ENCODE peak calls at places on chromosomes 16 and 17, in ten cellular contexts. One of them, this sample, is unnamed.

GRCh38 chr17:63399856-63400255 is 46.2 kb downstream of the CYB561 start:
- DNase-seq in stomach: peak; percentile 40
- DNase-seq in breast epithelium: no peak
- DNase-seq in uterus: peak; percentile 32
- DNase-seq in tibial nerve: no peak
- DNase-seq in K562: no peak
- DNase-seq in body of pancreas: peak; percentile 28
- DNase-seq in A549: no peak
- DNase-seq in adrenal gland: peak; percentile 54
- DNase-seq in prostate gland: no peak
- DNase-seq in this sample: no peak

GRCh38 chr16:75225092-75225491 is 6.3 kb downstream of the CTRB1 start:
- DNase-seq in adrenal gland: no peak
- DNase-seq in K562: no peak
- DNase-seq in uterus: no peak
- DNase-seq in stomach: no peak
- DNase-seq in breast epithelium: no peak
- DNase-seq in prostate gland: no peak
- DNase-seq in body of pancreas: peak; percentile 72
- DNase-seq in A549: no peak
- DNase-seq in tibial nerve: no peak
- DNase-seq in this sample: no peak

GRCh38 chr17:60079401-60079861 is 710 bp upstream of the HEATR6 start:
- DNase-seq in K562: peak; percentile 25
- DNase-seq in breast epithelium: no peak
- DNase-seq in stomach: no peak
- DNase-seq in tibial nerve: no peak
- DNase-seq in uterus: no peak
- DNase-seq in adrenal gland: peak; percentile 19
- DNase-seq in A549: peak; percentile 26
- DNase-seq in prostate gland: no peak
- DNase-seq in body of pancreas: peak; percentile 7
- DNase-seq in this sample: no peak

GRCh38 chr16:27431773-27432599 is 30.0 kb downstream of the IL21R start:
- DNase-seq in breast epithelium: no peak
- DNase-seq in A549: no peak
- DNase-seq in prostate gland: no peak
- DNase-seq in uterus: no peak
- DNase-seq in adrenal gland: no peak
- DNase-seq in body of pancreas: no peak
- DNase-seq in K562: no peak
- DNase-seq in stomach: peak; percentile 21
- DNase-seq in tibial nerve: no peak
- DNase-seq in this sample: peak; percentile 34

GRCh38 chr17:54899721-54900456 is 763 bp upstream of the TOM1L1 start:
- DNase-seq in stomach: no peak
- DNase-seq in uterus: no peak
- DNase-seq in prostate gland: no peak
- DNase-seq in adrenal gland: no peak
- DNase-seq in K562: peak; percentile 51
- DNase-seq in tibial nerve: no peak
- DNase-seq in body of pancreas: peak; percentile 25
- DNase-seq in breast epithelium: no peak
- DNase-seq in A549: no peak
- DNase-seq in this sample: no peak

GRCh38 chr17:6684881-6685767 is 28.0 kb downstream of the SLC13A5 start:
- DNase-seq in stomach: no peak
- DNase-seq in breast epithelium: no peak
- DNase-seq in uterus: no peak
- DNase-seq in K562: no peak
- DNase-seq in adrenal gland: no peak
- DNase-seq in tibial nerve: no peak
- DNase-seq in A549: no peak
- DNase-seq in body of pancreas: no peak
- DNase-seq in prostate gland: no peak
- DNase-seq in this sample: no peak

GRCh38 chr17:15404116-15404730 is 62.8 kb upstream of the TEKT3 start:
- DNase-seq in prostate gland: no peak
- DNase-seq in adrenal gland: no peak
- DNase-seq in tibial nerve: no peak
- DNase-seq in stomach: no peak
- DNase-seq in uterus: no peak
- DNase-seq in K562: no peak
- DNase-seq in body of pancreas: no peak
- DNase-seq in breast epithelium: no peak
- DNase-seq in A549: no peak
- DNase-seq in this sample: no peak

GRCh38 chr16:12257926-12258561 is 281.5 kb downstream of the SNX29 start:
- DNase-seq in adrenal gland: no peak
- DNase-seq in prostate gland: no peak
- DNase-seq in tibial nerve: no peak
- DNase-seq in K562: peak; percentile 40
- DNase-seq in stomach: no peak
- DNase-seq in breast epithelium: no peak
- DNase-seq in uterus: no peak
- DNase-seq in body of pancreas: peak; percentile 33
- DNase-seq in A549: no peak
- DNase-seq in this sample: no peak

GRCh38 chr16:84518804-84519341 is 14.4 kb upstream of the MEAK7 start:
- DNase-seq in prostate gland: no peak
- DNase-seq in A549: no peak
- DNase-seq in adrenal gland: no peak
- DNase-seq in breast epithelium: no peak
- DNase-seq in stomach: no peak
- DNase-seq in uterus: no peak
- DNase-seq in tibial nerve: no peak
- DNase-seq in body of pancreas: peak; percentile 42
- DNase-seq in K562: no peak
- DNase-seq in this sample: peak; percentile 77

GRCh38 chr17:73681946-73682345 is 37.7 kb upstream of the SDK2 start:
- DNase-seq in K562: no peak
- DNase-seq in breast epithelium: no peak
- DNase-seq in A549: no peak
- DNase-seq in tibial nerve: no peak
- DNase-seq in body of pancreas: no peak
- DNase-seq in stomach: no peak
- DNase-seq in prostate gland: no peak
- DNase-seq in adrenal gland: no peak
- DNase-seq in uterus: no peak
- DNase-seq in this sample: no peak

GRCh38 chr17:39666231-39666600 is 1.1 kb downstream of the TCAP start:
- DNase-seq in uterus: no peak
- DNase-seq in adrenal gland: no peak
- DNase-seq in tibial nerve: no peak
- DNase-seq in K562: no peak
- DNase-seq in A549: no peak
- DNase-seq in breast epithelium: no peak
- DNase-seq in body of pancreas: no peak
- DNase-seq in stomach: no peak
- DNase-seq in prostate gland: no peak
- DNase-seq in this sample: no peak

GRCh38 chr17:39663340-39663687 is 1.8 kb upstream of the TCAP start:
- DNase-seq in prostate gland: no peak
- DNase-seq in uterus: no peak
- DNase-seq in K562: no peak
- DNase-seq in breast epithelium: no peak
- DNase-seq in body of pancreas: no peak
- DNase-seq in A549: no peak
- DNase-seq in adrenal gland: no peak
- DNase-seq in tibial nerve: no peak
- DNase-seq in stomach: no peak
- DNase-seq in this sample: no peak

GRCh38 chr17:39663688-39664580 is 1.2 kb upstream of the TCAP start:
- DNase-seq in prostate gland: no peak
- DNase-seq in adrenal gland: no peak
- DNase-seq in stomach: peak; percentile 66
- DNase-seq in uterus: no peak
- DNase-seq in breast epithelium: no peak
- DNase-seq in A549: peak; percentile 88
- DNase-seq in K562: peak; percentile 80
- DNase-seq in tibial nerve: no peak
- DNase-seq in body of pancreas: no peak
- DNase-seq in this sample: peak; percentile 71

GRCh38 chr17:39665642-39666221 is 583 bp downstream of the TCAP start:
- DNase-seq in prostate gland: no peak
- DNase-seq in K562: no peak
- DNase-seq in stomach: no peak
- DNase-seq in tibial nerve: no peak
- DNase-seq in breast epithelium: no peak
- DNase-seq in adrenal gland: no peak
- DNase-seq in body of pancreas: peak; percentile 31
- DNase-seq in A549: peak; percentile 91
- DNase-seq in uterus: no peak
- DNase-seq in this sample: peak; percentile 77

DNA sequence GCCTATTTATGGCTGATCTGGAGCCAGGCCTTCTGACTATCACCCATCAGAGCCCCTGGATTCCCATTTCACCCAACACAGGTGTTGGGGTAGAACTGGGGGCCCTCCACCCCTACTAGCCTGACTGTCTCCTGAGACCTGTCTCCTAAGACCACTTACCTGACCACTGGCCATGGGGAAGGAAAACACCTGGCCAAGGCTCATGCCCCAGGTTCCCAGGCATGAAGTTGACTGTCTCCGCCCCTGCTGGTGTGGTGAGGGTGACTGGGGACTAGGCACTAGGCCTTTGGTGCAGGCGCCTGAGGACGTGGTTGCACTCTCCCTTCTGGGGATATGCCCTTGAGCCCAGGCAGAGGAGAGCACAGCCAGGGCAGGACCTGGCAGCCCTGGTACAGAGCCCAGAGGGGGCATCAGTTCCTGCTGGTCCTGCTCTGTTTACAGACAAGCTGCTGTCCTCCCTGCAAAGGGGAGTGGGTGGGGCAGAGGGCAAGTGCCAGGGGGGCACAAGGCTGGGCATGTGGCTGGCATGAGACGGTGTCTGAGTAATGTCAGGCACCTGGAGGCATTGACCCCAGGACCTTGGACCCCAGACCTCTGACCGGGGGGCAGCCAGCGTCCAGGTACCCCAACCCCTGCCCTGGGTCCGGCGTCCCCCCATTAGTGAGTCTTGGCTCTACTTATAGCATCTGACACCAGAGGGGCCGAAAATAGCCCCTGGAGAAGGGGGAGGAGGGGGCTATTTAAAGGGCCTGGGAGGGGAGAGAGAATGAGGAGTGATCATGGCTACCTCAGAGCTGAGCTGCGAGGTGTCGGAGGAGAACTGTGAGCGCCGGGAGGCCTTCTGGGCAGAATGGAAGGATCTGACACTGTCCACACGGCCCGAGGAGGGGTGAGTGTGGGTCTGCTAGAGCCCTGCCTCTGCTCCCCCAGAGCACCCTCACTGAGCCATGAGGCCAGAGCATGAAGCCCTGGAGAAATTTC is at the start of gene TCAP:
- DNase-seq in body of pancreas: no peak
- DNase-seq in uterus: no peak
- DNase-seq in A549: no peak
- DNase-seq in breast epithelium: no peak
- DNase-seq in tibial nerve: no peak
- DNase-seq in prostate gland: no peak
- DNase-seq in stomach: no peak
- DNase-seq in K562: no peak
- DNase-seq in adrenal gland: no peak
- DNase-seq in this sample: peak; percentile 71
- H3K4me1 ChIP-seq in body of pancreas: peaks cover 24% of the 10 kb centered on the region
- H3K4me1 ChIP-seq in uterus: no peaks in the 10 kb centered on the region
- H3K4me1 ChIP-seq in A549: peaks cover 61% of the 10 kb centered on the region
- H3K4me1 ChIP-seq in breast epithelium: peaks cover 34% of the 10 kb centered on the region
- H3K4me1 ChIP-seq in tibial nerve: peaks cover 68% of the 10 kb centered on the region
- H3K4me1 ChIP-seq in prostate gland: peaks cover 13% of the 10 kb centered on the region
- H3K4me1 ChIP-seq in stomach: peaks cover 84% of the 10 kb centered on the region
- H3K4me1 ChIP-seq in K562: peaks cover 88% of the 10 kb centered on the region
- H3K4me1 ChIP-seq in adrenal gland: peaks cover 19% of the 10 kb centered on the region
- H3K4me1 ChIP-seq in this sample: peaks cover 6% of the 10 kb centered on the region

DNA sequence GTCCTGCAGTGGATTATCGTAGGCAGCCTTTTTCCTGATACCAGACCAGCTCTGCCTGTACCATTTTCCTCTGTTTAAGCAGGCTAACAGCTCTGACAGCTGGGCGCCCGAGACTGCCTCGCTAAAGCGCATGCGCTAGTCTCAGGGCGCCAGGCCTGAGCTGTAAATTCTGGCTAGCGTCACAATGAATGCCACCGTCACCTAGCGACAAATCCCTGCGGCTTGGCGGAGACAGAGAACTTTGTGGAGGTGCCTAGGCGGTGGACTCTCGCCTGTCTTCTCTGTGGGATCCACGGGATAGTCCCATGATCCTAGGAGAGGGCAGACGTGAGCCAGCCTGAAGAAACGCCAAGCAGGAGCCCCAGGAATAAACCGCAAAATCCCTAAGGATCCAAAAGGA is 573.9 kb downstream of the KCNJ18 start:
- DNase-seq in body of pancreas: no peak
- DNase-seq in K562: peak; percentile 73
- DNase-seq in prostate gland: no peak
- DNase-seq in A549: no peak
- DNase-seq in tibial nerve: no peak
- DNase-seq in stomach: peak; percentile 17
- DNase-seq in adrenal gland: no peak
- DNase-seq in breast epithelium: no peak
- DNase-seq in uterus: no peak
- DNase-seq in this sample: no peak
- H3K9me3 ChIP-seq in body of pancreas: no peaks in the 10 kb centered on the region
- H3K9me3 ChIP-seq in K562: no peaks in the 10 kb centered on the region
- H3K9me3 ChIP-seq in prostate gland: no peaks in the 10 kb centered on the region
- H3K9me3 ChIP-seq in A549: no peaks in the 10 kb centered on the region
- H3K9me3 ChIP-seq in tibial nerve: no peaks in the 10 kb centered on the region
- H3K9me3 ChIP-seq in stomach: peaks cover 10% of the 10 kb centered on the region
- H3K9me3 ChIP-seq in adrenal gland: no peaks in the 10 kb centered on the region
- H3K9me3 ChIP-seq in breast epithelium: peaks cover 17% of the 10 kb centered on the region
- H3K9me3 ChIP-seq in uterus: no peaks in the 10 kb centered on the region
- H3K9me3 ChIP-seq in this sample: peaks cover 8% of the 10 kb centered on the region

GRCh38 chr16:89171216-89172170 is at the start of gene CDH15:
- DNase-seq in stomach: peak; percentile 97
- DNase-seq in tibial nerve: peak; percentile 72
- DNase-seq in K562: peak; percentile 98
- DNase-seq in prostate gland: peak; percentile 95
- DNase-seq in adrenal gland: peak; percentile 91
- DNase-seq in breast epithelium: peak; percentile 94
- DNase-seq in body of pancreas: peak; percentile 98
- DNase-seq in A549: peak; percentile 94
- DNase-seq in uterus: peak; percentile 50
- DNase-seq in this sample: peak; percentile 98
- TF ChIP-seq POLR2A in stomach: no peak
- TF ChIP-seq POLR2A in tibial nerve: no peak
- TF ChIP-seq POLR2A in K562: no peak
- TF ChIP-seq POLR2A in prostate gland: no peak
- TF ChIP-seq POLR2A in adrenal gland: no peak
- TF ChIP-seq POLR2A in breast epithelium: no peak
- TF ChIP-seq POLR2A in body of pancreas: no peak
- TF ChIP-seq POLR2A in A549: no peak
- TF ChIP-seq POLR2A in uterus: no peak
- TF ChIP-seq POLR2A in this sample: no peak

DNA sequence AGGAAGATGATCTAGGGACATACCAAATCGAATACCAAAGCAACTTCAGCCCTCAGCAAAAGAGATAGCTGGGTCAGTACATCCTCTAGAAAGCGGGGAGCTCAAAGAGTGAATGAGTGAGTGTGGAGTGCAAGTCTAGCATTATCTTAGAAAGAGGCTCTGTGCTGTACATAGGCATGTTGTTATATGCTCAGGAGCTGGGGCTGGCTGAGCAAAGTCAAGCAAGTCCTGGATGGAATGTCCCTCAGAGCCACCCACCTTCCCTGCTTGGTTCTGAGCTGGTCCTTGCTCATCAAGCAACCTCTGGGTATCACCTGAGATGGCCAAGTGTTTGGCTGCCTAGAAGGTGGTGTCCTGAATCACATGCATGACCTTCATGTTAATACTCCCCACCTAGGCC is 4.9 kb upstream of the KLHL11 start:
- DNase-seq in K562: no peak
- DNase-seq in breast epithelium: no peak
- DNase-seq in body of pancreas: no peak
- DNase-seq in stomach: no peak
- DNase-seq in prostate gland: no peak
- DNase-seq in uterus: no peak
- DNase-seq in tibial nerve: no peak
- DNase-seq in A549: no peak
- DNase-seq in adrenal gland: no peak
- DNase-seq in this sample: no peak
- H3K4me1 ChIP-seq in K562: peaks cover 7% of the 10 kb centered on the region
- H3K4me1 ChIP-seq in breast epithelium: no peaks in the 10 kb centered on the region
- H3K4me1 ChIP-seq in body of pancreas: peaks cover 4% of the 10 kb centered on the region
- H3K4me1 ChIP-seq in stomach: no peaks in the 10 kb centered on the region
- H3K4me1 ChIP-seq in prostate gland: peaks cover 9% of the 10 kb centered on the region
- H3K4me1 ChIP-seq in uterus: no peaks in the 10 kb centered on the region
- H3K4me1 ChIP-seq in tibial nerve: no peaks in the 10 kb centered on the region
- H3K4me1 ChIP-seq in A549: peaks cover 11% of the 10 kb centered on the region
- H3K4me1 ChIP-seq in adrenal gland: no peaks in the 10 kb centered on the region
- H3K4me1 ChIP-seq in this sample: no peaks in the 10 kb centered on the region

This sample was measured in spleen.